ENCODE peak calls at places on chromosomes 6 and 20, in six cellular contexts. One of them, this sample, is unnamed.
A peak's percentile ranks its signal among the peaks of the same experiment; 100 is the strongest.

GRCh38 chr20:37342231-37343177 is 3.4 kb upstream of the SRC start:
- DNase-seq in left ventricle myocardium inferior: no peak
- DNase-seq in esophagus muscularis mucosa: no peak
- DNase-seq in astrocyte of the cerebellum: no peak
- DNase-seq in mucosa of descending colon: no peak
- DNase-seq in fibroblast of mammary gland: no peak
- DNase-seq in this sample: no peak

GRCh38 chr6:147099974-147100373 is 104.2 kb upstream of the STXBP5 start:
- DNase-seq in left ventricle myocardium inferior: no peak
- DNase-seq in astrocyte of the cerebellum: peak; percentile 62
- DNase-seq in mucosa of descending colon: no peak
- DNase-seq in esophagus muscularis mucosa: no peak
- DNase-seq in fibroblast of mammary gland: peak; percentile 77
- DNase-seq in this sample: no peak

GRCh38 chr6:75349262-75349984 is 64.8 kb upstream of the TMEM30A start:
- DNase-seq in mucosa of descending colon: peak; percentile 55
- DNase-seq in left ventricle myocardium inferior: peak; percentile 36
- DNase-seq in astrocyte of the cerebellum: peak; percentile 12
- DNase-seq in esophagus muscularis mucosa: no peak
- DNase-seq in fibroblast of mammary gland: peak; percentile 21
- DNase-seq in this sample: peak; percentile 26

GRCh38 chr6:54980511-54981275 is 134.1 kb downstream of the FAM83B start:
- DNase-seq in fibroblast of mammary gland: peak; percentile 69
- DNase-seq in mucosa of descending colon: no peak
- DNase-seq in astrocyte of the cerebellum: peak; percentile 59
- DNase-seq in esophagus muscularis mucosa: no peak
- DNase-seq in left ventricle myocardium inferior: no peak
- DNase-seq in this sample: no peak

GRCh38 chr6:164359036-164359435 is 944.5 kb downstream of the QKI start:
- DNase-seq in esophagus muscularis mucosa: no peak
- DNase-seq in mucosa of descending colon: no peak
- DNase-seq in astrocyte of the cerebellum: no peak
- DNase-seq in left ventricle myocardium inferior: no peak
- DNase-seq in fibroblast of mammary gland: no peak
- DNase-seq in this sample: no peak

GRCh38 chr6:10954590-10955010 is 67.7 kb downstream of the SYCP2L start:
- DNase-seq in mucosa of descending colon: peak; percentile 68
- DNase-seq in left ventricle myocardium inferior: peak; percentile 72
- DNase-seq in esophagus muscularis mucosa: peak; percentile 91
- DNase-seq in fibroblast of mammary gland: peak; percentile 73
- DNase-seq in astrocyte of the cerebellum: peak; percentile 66
- DNase-seq in this sample: peak; percentile 3

GRCh38 chr6:145247677-145248419 is 487.5 kb downstream of the EPM2A start:
- DNase-seq in fibroblast of mammary gland: peak; percentile 99
- DNase-seq in mucosa of descending colon: no peak
- DNase-seq in esophagus muscularis mucosa: no peak
- DNase-seq in astrocyte of the cerebellum: peak; percentile 75
- DNase-seq in left ventricle myocardium inferior: no peak
- DNase-seq in this sample: peak; percentile 9

GRCh38 chr6:31738048-31738979 is 1.5 kb upstream of the MSH5 start:
- DNase-seq in left ventricle myocardium inferior: no peak
- DNase-seq in fibroblast of mammary gland: peak; percentile 90
- DNase-seq in astrocyte of the cerebellum: peak; percentile 65
- DNase-seq in mucosa of descending colon: peak; percentile 77
- DNase-seq in esophagus muscularis mucosa: no peak
- DNase-seq in this sample: peak; percentile 87

GRCh38 chr20:56554869-56555268 is 21.8 kb downstream of the FAM209B start:
- DNase-seq in astrocyte of the cerebellum: peak; percentile 95
- DNase-seq in fibroblast of mammary gland: peak; percentile 98
- DNase-seq in left ventricle myocardium inferior: no peak
- DNase-seq in esophagus muscularis mucosa: no peak
- DNase-seq in mucosa of descending colon: no peak
- DNase-seq in this sample: peak; percentile 95

GRCh38 chr6:166671434-166672061 is 44.5 kb upstream of the RPS6KA2 start:
- DNase-seq in astrocyte of the cerebellum: no peak
- DNase-seq in fibroblast of mammary gland: peak; percentile 32
- DNase-seq in left ventricle myocardium inferior: no peak
- DNase-seq in mucosa of descending colon: no peak
- DNase-seq in esophagus muscularis mucosa: no peak
- DNase-seq in this sample: no peak

GRCh38 chr6:87093651-87094050 is 1.3 kb downstream of the CGA start:
- DNase-seq in esophagus muscularis mucosa: no peak
- DNase-seq in left ventricle myocardium inferior: no peak
- DNase-seq in astrocyte of the cerebellum: peak; percentile 40
- DNase-seq in mucosa of descending colon: no peak
- DNase-seq in fibroblast of mammary gland: peak; percentile 10
- DNase-seq in this sample: no peak

GRCh38 chr6:17600527-17601388 is 656 bp downstream of the FAM8A1 start:
- DNase-seq in left ventricle myocardium inferior: peak; percentile 58
- DNase-seq in mucosa of descending colon: peak; percentile 79
- DNase-seq in fibroblast of mammary gland: peak; percentile 13
- DNase-seq in astrocyte of the cerebellum: no peak
- DNase-seq in esophagus muscularis mucosa: no peak
- DNase-seq in this sample: no peak

GRCh38 chr6:80932364-80932763 is 820.1 kb downstream of the TENT5A start:
- DNase-seq in astrocyte of the cerebellum: peak; percentile 34
- DNase-seq in mucosa of descending colon: no peak
- DNase-seq in left ventricle myocardium inferior: no peak
- DNase-seq in esophagus muscularis mucosa: no peak
- DNase-seq in fibroblast of mammary gland: peak; percentile 65
- DNase-seq in this sample: no peak

GRCh38 chr6:53250137-53250760 is 98.5 kb downstream of the ELOVL5 start:
- DNase-seq in left ventricle myocardium inferior: no peak
- DNase-seq in esophagus muscularis mucosa: no peak
- DNase-seq in fibroblast of mammary gland: peak; percentile 62
- DNase-seq in astrocyte of the cerebellum: no peak
- DNase-seq in mucosa of descending colon: no peak
- DNase-seq in this sample: peak; percentile 48

GRCh38 chr6:107869871-107870270 is 45.8 kb upstream of the SCML4 start:
- DNase-seq in esophagus muscularis mucosa: no peak
- DNase-seq in mucosa of descending colon: no peak
- DNase-seq in astrocyte of the cerebellum: no peak
- DNase-seq in left ventricle myocardium inferior: no peak
- DNase-seq in fibroblast of mammary gland: no peak
- DNase-seq in this sample: no peak

GRCh38 chr6:13238017-13238416 is 90.3 kb downstream of the TBC1D7 start:
- DNase-seq in esophagus muscularis mucosa: no peak
- DNase-seq in left ventricle myocardium inferior: no peak
- DNase-seq in mucosa of descending colon: no peak
- DNase-seq in astrocyte of the cerebellum: no peak
- DNase-seq in fibroblast of mammary gland: no peak
- DNase-seq in this sample: no peak

GRCh38 chr20:3042621-3043020 is 801 bp upstream of the GNRH2 start:
- DNase-seq in fibroblast of mammary gland: peak; percentile 28
- DNase-seq in mucosa of descending colon: no peak
- DNase-seq in left ventricle myocardium inferior: peak; percentile 62
- DNase-seq in esophagus muscularis mucosa: no peak
- DNase-seq in astrocyte of the cerebellum: no peak
- DNase-seq in this sample: no peak

GRCh38 chr6:137729866-137730629 is 137.0 kb upstream of the TNFAIP3 start:
- DNase-seq in esophagus muscularis mucosa: no peak
- DNase-seq in mucosa of descending colon: no peak
- DNase-seq in left ventricle myocardium inferior: no peak
- DNase-seq in fibroblast of mammary gland: peak; percentile 89
- DNase-seq in astrocyte of the cerebellum: no peak
- DNase-seq in this sample: no peak

GRCh38 chr20:63468421-63468820 is 4.0 kb downstream of the KCNQ2 start:
- DNase-seq in mucosa of descending colon: no peak
- DNase-seq in fibroblast of mammary gland: no peak
- DNase-seq in esophagus muscularis mucosa: no peak
- DNase-seq in astrocyte of the cerebellum: no peak
- DNase-seq in left ventricle myocardium inferior: no peak
- DNase-seq in this sample: no peak

GRCh38 chr20:63942250-63943006 is 13.8 kb downstream of the UCKL1 start:
- DNase-seq in fibroblast of mammary gland: peak; percentile 20
- DNase-seq in astrocyte of the cerebellum: no peak
- DNase-seq in esophagus muscularis mucosa: no peak
- DNase-seq in left ventricle myocardium inferior: peak; percentile 43
- DNase-seq in mucosa of descending colon: peak; percentile 82
- DNase-seq in this sample: no peak

GRCh38 chr20:59428441-59429205 is 128.2 kb downstream of the EDN3 start:
- DNase-seq in fibroblast of mammary gland: no peak
- DNase-seq in astrocyte of the cerebellum: no peak
- DNase-seq in left ventricle myocardium inferior: no peak
- DNase-seq in mucosa of descending colon: no peak
- DNase-seq in esophagus muscularis mucosa: no peak
- DNase-seq in this sample: no peak

GRCh38 chr6:31572041-31572911 is at the start of gene LTA:
- DNase-seq in fibroblast of mammary gland: no peak
- DNase-seq in astrocyte of the cerebellum: no peak
- DNase-seq in esophagus muscularis mucosa: no peak
- DNase-seq in left ventricle myocardium inferior: no peak
- DNase-seq in mucosa of descending colon: peak; percentile 75
- DNase-seq in this sample: no peak

GRCh38 chr6:46815130-46815529 is 21.9 kb downstream of the MEP1A start:
- DNase-seq in esophagus muscularis mucosa: no peak
- DNase-seq in fibroblast of mammary gland: no peak
- DNase-seq in mucosa of descending colon: no peak
- DNase-seq in left ventricle myocardium inferior: no peak
- DNase-seq in astrocyte of the cerebellum: no peak
- DNase-seq in this sample: no peak

GRCh38 chr20:36391456-36391855 is 85.3 kb downstream of the DLGAP4 start:
- DNase-seq in mucosa of descending colon: no peak
- DNase-seq in fibroblast of mammary gland: no peak
- DNase-seq in left ventricle myocardium inferior: no peak
- DNase-seq in astrocyte of the cerebellum: no peak
- DNase-seq in esophagus muscularis mucosa: no peak
- DNase-seq in this sample: no peak

GRCh38 chr6:143864234-143864633 is at the start of gene ZC2HC1B:
- DNase-seq in left ventricle myocardium inferior: no peak
- DNase-seq in mucosa of descending colon: no peak
- DNase-seq in fibroblast of mammary gland: no peak
- DNase-seq in esophagus muscularis mucosa: no peak
- DNase-seq in astrocyte of the cerebellum: no peak
- DNase-seq in this sample: no peak

GRCh38 chr20:5164645-5165399 is 38.0 kb downstream of the CDS2 start:
- DNase-seq in fibroblast of mammary gland: no peak
- DNase-seq in left ventricle myocardium inferior: no peak
- DNase-seq in esophagus muscularis mucosa: no peak
- DNase-seq in mucosa of descending colon: no peak
- DNase-seq in astrocyte of the cerebellum: no peak
- DNase-seq in this sample: no peak

GRCh38 chr6:71421611-71422010 is 133.0 kb downstream of the OGFRL1 start:
- DNase-seq in astrocyte of the cerebellum: no peak
- DNase-seq in mucosa of descending colon: no peak
- DNase-seq in esophagus muscularis mucosa: no peak
- DNase-seq in left ventricle myocardium inferior: no peak
- DNase-seq in fibroblast of mammary gland: no peak
- DNase-seq in this sample: no peak

GRCh38 chr6:81023007-81023582 is 729.4 kb downstream of the TENT5A start:
- DNase-seq in esophagus muscularis mucosa: no peak
- DNase-seq in mucosa of descending colon: no peak
- DNase-seq in fibroblast of mammary gland: peak; percentile 48
- DNase-seq in left ventricle myocardium inferior: no peak
- DNase-seq in astrocyte of the cerebellum: no peak
- DNase-seq in this sample: no peak

GRCh38 chr6:158991017-158991723 is 8.8 kb downstream of the RSPH3 start:
- DNase-seq in fibroblast of mammary gland: no peak
- DNase-seq in left ventricle myocardium inferior: no peak
- DNase-seq in esophagus muscularis mucosa: no peak
- DNase-seq in mucosa of descending colon: no peak
- DNase-seq in astrocyte of the cerebellum: no peak
- DNase-seq in this sample: no peak
- TF ChIP-seq CTCF in fibroblast of mammary gland: no peak
- TF ChIP-seq CTCF in left ventricle myocardium inferior: no peak
- TF ChIP-seq CTCF in esophagus muscularis mucosa: no peak
- TF ChIP-seq CTCF in mucosa of descending colon: no peak
- TF ChIP-seq CTCF in astrocyte of the cerebellum: no peak
- TF ChIP-seq CTCF in this sample: no peak

GRCh38 chr20:58196402-58197184 is 31.9 kb downstream of the ANKRD60 start:
- DNase-seq in fibroblast of mammary gland: no peak
- DNase-seq in astrocyte of the cerebellum: no peak
- DNase-seq in esophagus muscularis mucosa: no peak
- DNase-seq in left ventricle myocardium inferior: no peak
- DNase-seq in mucosa of descending colon: no peak
- DNase-seq in this sample: no peak

GRCh38 chr20:58199469-58199868 is 29.0 kb downstream of the ANKRD60 start:
- DNase-seq in fibroblast of mammary gland: no peak
- DNase-seq in esophagus muscularis mucosa: no peak
- DNase-seq in mucosa of descending colon: no peak
- DNase-seq in astrocyte of the cerebellum: no peak
- DNase-seq in left ventricle myocardium inferior: no peak
- DNase-seq in this sample: no peak

GRCh38 chr20:58197185-58197469 is 31.3 kb downstream of the ANKRD60 start:
- DNase-seq in astrocyte of the cerebellum: no peak
- DNase-seq in left ventricle myocardium inferior: no peak
- DNase-seq in fibroblast of mammary gland: no peak
- DNase-seq in esophagus muscularis mucosa: no peak
- DNase-seq in mucosa of descending colon: no peak
- DNase-seq in this sample: no peak

GRCh38 chr20:58199058-58199457 is 29.4 kb downstream of the ANKRD60 start:
- DNase-seq in mucosa of descending colon: no peak
- DNase-seq in left ventricle myocardium inferior: no peak
- DNase-seq in astrocyte of the cerebellum: no peak
- DNase-seq in esophagus muscularis mucosa: no peak
- DNase-seq in fibroblast of mammary gland: no peak
- DNase-seq in this sample: no peak

GRCh38 chr20:58198384-58198783 is 30.1 kb downstream of the ANKRD60 start:
- DNase-seq in mucosa of descending colon: no peak
- DNase-seq in left ventricle myocardium inferior: no peak
- DNase-seq in esophagus muscularis mucosa: no peak
- DNase-seq in astrocyte of the cerebellum: no peak
- DNase-seq in fibroblast of mammary gland: no peak
- DNase-seq in this sample: no peak
- H3K4me3 ChIP-seq in mucosa of descending colon: no peak overlapping the region
- H3K4me3 ChIP-seq in left ventricle myocardium inferior: no peak overlapping the region
- H3K4me3 ChIP-seq in esophagus muscularis mucosa: no peak overlapping the region
- H3K4me3 ChIP-seq in astrocyte of the cerebellum: no peak overlapping the region
- H3K4me3 ChIP-seq in fibroblast of mammary gland: no peak overlapping the region
- H3K4me3 ChIP-seq in this sample: no peak overlapping the region

GRCh38 chr20:38726849-38727601 is 2.7 kb downstream of the SLC32A1 start:
- DNase-seq in astrocyte of the cerebellum: no peak
- DNase-seq in left ventricle myocardium inferior: no peak
- DNase-seq in mucosa of descending colon: no peak
- DNase-seq in fibroblast of mammary gland: peak; percentile 29
- DNase-seq in esophagus muscularis mucosa: no peak
- DNase-seq in this sample: no peak
- TF ChIP-seq CTCF in astrocyte of the cerebellum: peak; percentile 21
- TF ChIP-seq CTCF in left ventricle myocardium inferior: peak; percentile 18
- TF ChIP-seq CTCF in mucosa of descending colon: no peak
- TF ChIP-seq CTCF in fibroblast of mammary gland: peak; percentile 29
- TF ChIP-seq CTCF in esophagus muscularis mucosa: no peak
- TF ChIP-seq CTCF in this sample: peak; percentile 30

DNA sequence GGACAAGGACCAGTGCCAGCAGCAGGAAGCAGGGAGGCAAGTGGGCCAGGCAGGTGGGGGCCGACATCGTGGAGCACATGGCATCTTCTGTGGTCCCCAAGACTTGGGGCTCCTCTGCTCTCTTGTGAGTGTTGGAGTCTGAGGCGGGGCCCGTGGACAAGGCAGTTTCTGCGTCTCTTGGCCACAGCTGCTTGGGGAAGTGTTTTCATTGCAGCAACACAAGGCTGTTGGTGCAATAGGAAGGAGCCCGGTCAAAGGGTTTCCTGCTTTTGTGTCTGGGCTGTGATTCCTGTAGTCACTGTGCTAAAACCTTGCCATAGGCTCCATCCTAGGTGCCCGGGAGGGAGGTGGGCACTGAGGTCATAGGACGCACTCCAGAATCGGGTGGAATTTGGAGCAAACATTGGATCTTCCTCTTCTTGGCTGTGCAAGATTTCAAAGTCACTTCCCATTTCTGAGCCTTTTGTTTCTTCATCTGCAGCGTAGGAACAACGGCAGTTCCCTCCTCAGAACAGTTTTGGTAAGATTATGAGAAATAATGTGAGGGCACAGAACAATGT is at the start of gene SIRPB2:
- DNase-seq in mucosa of descending colon: peak; percentile 55
- DNase-seq in astrocyte of the cerebellum: no peak
- DNase-seq in esophagus muscularis mucosa: peak; percentile 93
- DNase-seq in left ventricle myocardium inferior: peak; percentile 45
- DNase-seq in fibroblast of mammary gland: no peak
- DNase-seq in this sample: no peak
- H3K4me3 ChIP-seq in mucosa of descending colon: no peak within 1 kb of the TSS
- H3K4me3 ChIP-seq in astrocyte of the cerebellum: no peak within 1 kb of the TSS
- H3K4me3 ChIP-seq in esophagus muscularis mucosa: peak within 1 kb of the TSS; percentile 32
- H3K4me3 ChIP-seq in left ventricle myocardium inferior: peak within 1 kb of the TSS; percentile 41
- H3K4me3 ChIP-seq in fibroblast of mammary gland: no peak within 1 kb of the TSS
- H3K4me3 ChIP-seq in this sample: no peak within 1 kb of the TSS

This sample was measured in epithelial cell of proximal tubule.